ENCODE peak calls at places on chromosome 19, in seven cellular contexts. W is nephron progenitor cell, D is T follicular helper cell, C is breast epithelium, P is uterus, V is WTC11, K is right atrium auricular region. O is an unnamed sample.
A peak's percentile ranks its signal among the peaks of the same experiment; 100 is the strongest.

GRCh38 chr19:16976471-16976870 is 50.1 kb downstream of the CPAMD8 start:
- DNase-seq in W (no peak), D (no peak), C (no peak), P (no peak), V (no peak), K (no peak), O (no peak)

GRCh38 chr19:12665281-12665573 is 1.3 kb downstream of the MAN2B1 start:
- DNase-seq in W (no peak), D (peak; percentile 26), C (no peak), P (no peak), V (no peak), K (peak; percentile 65), O (no peak)

GRCh38 chr19:679418-680286 is 3.5 kb downstream of the FSTL3 start:
- DNase-seq in W (peak; percentile 61), D (no peak), C (no peak), P (peak; percentile 55), V (no peak), K (peak; percentile 83), O (no peak)

GRCh38 chr19:48925240-48925843 is 8.2 kb upstream of the DHDH start:
- DNase-seq in W (no peak), D (no peak), C (no peak), P (no peak), V (no peak), K (no peak), O (no peak)

GRCh38 chr19:10769533-10770491 is 51.9 kb downstream of the DNM2 start:
- DNase-seq in W (peak; percentile 20), D (no peak), C (no peak), P (peak; percentile 50), V (no peak), K (peak; percentile 79), O (no peak)

GRCh38 chr19:19460258-19460731 is 54.8 kb downstream of the GATAD2A start:
- DNase-seq in W (no peak), D (no peak), C (no peak), P (no peak), V (no peak), K (no peak), O (no peak)

GRCh38 chr19:1773173-1773572 is 19.9 kb downstream of the ONECUT3 start:
- DNase-seq in W (no peak), D (no peak), C (no peak), P (no peak), V (no peak), K (no peak), O (no peak)

GRCh38 chr19:50020481-50020880 is 4.7 kb downstream of the VRK3 start:
- DNase-seq in W (no peak), D (no peak), C (no peak), P (no peak), V (no peak), K (no peak), O (no peak)

GRCh38 chr19:1568320-1569019 is at the start of gene MEX3D:
- DNase-seq in W (peak; percentile 87), D (peak; percentile 81), C (peak; percentile 62), P (peak; percentile 67), V (peak; percentile 67), K (peak; percentile 63), O (peak; percentile 73)

GRCh38 chr19:33241530-33242101 is 16.0 kb upstream of the SLC7A10 start:
- DNase-seq in W (peak; percentile 47), D (no peak), C (no peak), P (peak; percentile 28), V (peak; percentile 70), K (no peak), O (no peak)

GRCh38 chr19:40216013-40216776 is 2.0 kb downstream of the TTC9B start:
- DNase-seq in W (no peak), D (no peak), C (no peak), P (no peak), V (no peak), K (no peak), O (no peak)

GRCh38 chr19:42411581-42412178 is 15.5 kb downstream of the LIPE start:
- DNase-seq in W (no peak), D (no peak), C (no peak), P (no peak), V (no peak), K (no peak), O (no peak)

GRCh38 chr19:39405261-39405912 is 1.3 kb upstream of the ZFP36 start:
- DNase-seq in W (no peak), D (no peak), C (no peak), P (peak; percentile 38), V (no peak), K (peak; percentile 59), O (no peak)

GRCh38 chr19:58317481-58318072 is 9.2 kb upstream of the ZSCAN22 start:
- DNase-seq in W (peak; percentile 56), D (no peak), C (no peak), P (no peak), V (no peak), K (no peak), O (no peak)

O was measured in progenitor cell of endocrine pancreas.